ENCODE peak calls at places on chromosomes 3 and 15, in six cellular contexts. One of them, this sample, is unnamed.

GRCh38 chr3:120370463-120370862 is 21.3 kb upstream of the LRRC58 start:
- DNase-seq in spleen: no peak
- DNase-seq in IMR-90: no peak
- DNase-seq in HepG2: no peak
- DNase-seq in prostate gland: no peak
- DNase-seq in tibial nerve: no peak
- DNase-seq in this sample: no peak

GRCh38 chr3:72189344-72189743 is 404.4 kb upstream of the PROK2 start:
- DNase-seq in spleen: no peak
- DNase-seq in IMR-90: no peak
- DNase-seq in HepG2: no peak
- DNase-seq in prostate gland: no peak
- DNase-seq in tibial nerve: no peak
- DNase-seq in this sample: no peak

GRCh38 chr3:172148269-172148668 is 108.9 kb downstream of the FNDC3B start:
- DNase-seq in spleen: no peak
- DNase-seq in IMR-90: peak; percentile 49
- DNase-seq in HepG2: no peak
- DNase-seq in prostate gland: no peak
- DNase-seq in tibial nerve: no peak
- DNase-seq in this sample: no peak

GRCh38 chr3:13269711-13270378 is 150.3 kb downstream of the NUP210 start:
- DNase-seq in spleen: peak; percentile 35
- DNase-seq in IMR-90: no peak
- DNase-seq in HepG2: no peak
- DNase-seq in prostate gland: no peak
- DNase-seq in tibial nerve: no peak
- DNase-seq in this sample: peak; percentile 16

GRCh38 chr15:88274534-88275460 is 18.3 kb upstream of the NTRK3 start:
- DNase-seq in spleen: peak; percentile 79
- DNase-seq in IMR-90: peak; percentile 50
- DNase-seq in HepG2: peak; percentile 7
- DNase-seq in prostate gland: peak; percentile 37
- DNase-seq in tibial nerve: no peak
- DNase-seq in this sample: peak; percentile 75

GRCh38 chr3:66041116-66041515 is 2.4 kb upstream of the MAGI1 start:
- DNase-seq in spleen: no peak
- DNase-seq in IMR-90: peak; percentile 78
- DNase-seq in HepG2: no peak
- DNase-seq in prostate gland: no peak
- DNase-seq in tibial nerve: no peak
- DNase-seq in this sample: no peak

GRCh38 chr15:39118510-39118909 is 462.4 kb upstream of the THBS1 start:
- DNase-seq in spleen: no peak
- DNase-seq in IMR-90: peak; percentile 80
- DNase-seq in HepG2: no peak
- DNase-seq in prostate gland: no peak
- DNase-seq in tibial nerve: no peak
- DNase-seq in this sample: no peak

GRCh38 chr3:53286727-53287412 is 31.0 kb upstream of the TKT start:
- DNase-seq in spleen: no peak
- DNase-seq in IMR-90: peak; percentile 76
- DNase-seq in HepG2: no peak
- DNase-seq in prostate gland: no peak
- DNase-seq in tibial nerve: no peak
- DNase-seq in this sample: no peak

GRCh38 chr15:95898746-95899145 is 431.8 kb upstream of the NR2F2 start:
- DNase-seq in spleen: no peak
- DNase-seq in IMR-90: no peak
- DNase-seq in HepG2: no peak
- DNase-seq in prostate gland: no peak
- DNase-seq in tibial nerve: no peak
- DNase-seq in this sample: no peak

GRCh38 chr3:178083906-178084823 is 452.1 kb upstream of the KCNMB2 start:
- DNase-seq in spleen: no peak
- DNase-seq in IMR-90: no peak
- DNase-seq in HepG2: peak; percentile 10
- DNase-seq in prostate gland: no peak
- DNase-seq in tibial nerve: no peak
- DNase-seq in this sample: no peak

GRCh38 chr3:41293169-41293681 is 93.9 kb downstream of the CTNNB1 start:
- DNase-seq in spleen: no peak
- DNase-seq in IMR-90: no peak
- DNase-seq in HepG2: peak; percentile 52
- DNase-seq in prostate gland: no peak
- DNase-seq in tibial nerve: no peak
- DNase-seq in this sample: no peak

GRCh38 chr3:124559650-124560405 is 170.4 kb upstream of the UMPS start:
- DNase-seq in spleen: no peak
- DNase-seq in IMR-90: peak; percentile 83
- DNase-seq in HepG2: peak; percentile 60
- DNase-seq in prostate gland: peak; percentile 63
- DNase-seq in tibial nerve: peak; percentile 49
- DNase-seq in this sample: peak; percentile 79

GRCh38 chr3:160953681-160954080 is 151.5 kb downstream of the B3GALNT1 start:
- DNase-seq in spleen: no peak
- DNase-seq in IMR-90: no peak
- DNase-seq in HepG2: no peak
- DNase-seq in prostate gland: no peak
- DNase-seq in tibial nerve: no peak
- DNase-seq in this sample: no peak

GRCh38 chr3:160950542-160950941 is 154.6 kb downstream of the B3GALNT1 start:
- DNase-seq in spleen: no peak
- DNase-seq in IMR-90: no peak
- DNase-seq in HepG2: no peak
- DNase-seq in prostate gland: no peak
- DNase-seq in tibial nerve: no peak
- DNase-seq in this sample: no peak

GRCh38 chr3:160949460-160949859 is 155.7 kb downstream of the B3GALNT1 start:
- DNase-seq in spleen: no peak
- DNase-seq in IMR-90: no peak
- DNase-seq in HepG2: no peak
- DNase-seq in prostate gland: no peak
- DNase-seq in tibial nerve: no peak
- DNase-seq in this sample: no peak

GRCh38 chr3:160950954-160951353 is 154.2 kb downstream of the B3GALNT1 start:
- DNase-seq in spleen: no peak
- DNase-seq in IMR-90: no peak
- DNase-seq in HepG2: no peak
- DNase-seq in prostate gland: no peak
- DNase-seq in tibial nerve: no peak
- DNase-seq in this sample: no peak

GRCh38 chr3:160951677-160952487 is 153.3 kb downstream of the B3GALNT1 start:
- DNase-seq in spleen: no peak
- DNase-seq in IMR-90: no peak
- DNase-seq in HepG2: no peak
- DNase-seq in prostate gland: no peak
- DNase-seq in tibial nerve: no peak
- DNase-seq in this sample: no peak
- H3K4me3 ChIP-seq in spleen: no peak overlapping the region
- H3K4me3 ChIP-seq in IMR-90: no peak overlapping the region
- H3K4me3 ChIP-seq in HepG2: no peak overlapping the region
- H3K4me3 ChIP-seq in prostate gland: no peak overlapping the region
- H3K4me3 ChIP-seq in tibial nerve: no peak overlapping the region
- H3K4me3 ChIP-seq in this sample: no peak overlapping the region

DNA sequence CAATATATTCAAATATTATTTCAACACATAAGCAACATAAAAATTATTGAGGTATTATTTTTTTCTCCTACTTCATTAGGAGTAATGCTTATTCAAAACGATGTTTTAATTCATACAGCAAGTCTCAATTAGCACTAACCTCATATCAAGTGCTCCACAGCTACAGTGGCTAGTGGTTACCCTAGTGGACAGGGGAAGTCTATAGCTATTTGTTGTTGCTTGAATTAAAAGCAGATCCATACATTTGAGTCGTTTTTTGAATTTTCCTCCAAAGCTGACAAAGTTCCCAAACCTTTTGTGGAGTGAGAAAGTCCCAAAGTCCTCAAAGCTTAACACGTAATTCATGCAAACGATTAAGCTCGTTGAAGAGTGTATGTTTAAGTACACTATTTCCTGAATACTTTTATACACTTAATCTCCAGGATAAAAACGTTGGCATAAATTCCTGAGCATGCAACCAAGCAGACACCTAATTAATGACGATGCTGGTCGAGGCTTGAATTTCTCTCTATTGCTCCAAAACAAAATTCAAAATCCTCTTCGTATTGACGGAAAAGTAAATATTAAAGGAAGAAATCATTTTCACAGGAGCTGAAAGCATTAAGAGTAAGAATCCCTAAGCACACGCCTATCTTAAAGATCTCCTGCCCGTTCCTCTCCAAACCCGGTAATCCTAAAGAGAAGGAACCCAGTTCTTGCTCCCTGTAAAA is 984 bp downstream of the VPS13C start:
- DNase-seq in spleen: no peak
- DNase-seq in IMR-90: no peak
- DNase-seq in HepG2: no peak
- DNase-seq in prostate gland: no peak
- DNase-seq in tibial nerve: no peak
- DNase-seq in this sample: no peak
- TF ChIP-seq CTCF in spleen: no peak
- TF ChIP-seq CTCF in IMR-90: no peak
- TF ChIP-seq CTCF in HepG2: no peak
- TF ChIP-seq CTCF in prostate gland: no peak
- TF ChIP-seq CTCF in tibial nerve: no peak
- TF ChIP-seq CTCF in this sample: no peak

GRCh38 chr15:41957021-41957897 is 15.1 kb downstream of the EHD4 start:
- DNase-seq in spleen: no peak
- DNase-seq in IMR-90: peak; percentile 38
- DNase-seq in HepG2: no peak
- DNase-seq in prostate gland: no peak
- DNase-seq in tibial nerve: no peak
- DNase-seq in this sample: no peak
- TF ChIP-seq POLR2A in spleen: no peak
- TF ChIP-seq POLR2A in IMR-90: no peak
- TF ChIP-seq POLR2A in HepG2: no peak
- TF ChIP-seq POLR2A in prostate gland: no peak
- TF ChIP-seq POLR2A in tibial nerve: no peak
- TF ChIP-seq POLR2A in this sample: no peak

GRCh38 chr15:52303093-52303772 is 7.6 kb upstream of the MYO5C start:
- DNase-seq in spleen: no peak
- DNase-seq in IMR-90: no peak
- DNase-seq in HepG2: no peak
- DNase-seq in prostate gland: no peak
- DNase-seq in tibial nerve: no peak
- DNase-seq in this sample: no peak

GRCh38 chr15:52306270-52306669 is 10.7 kb upstream of the MYO5C start:
- DNase-seq in spleen: no peak
- DNase-seq in IMR-90: peak; percentile 87
- DNase-seq in HepG2: no peak
- DNase-seq in prostate gland: no peak
- DNase-seq in tibial nerve: no peak
- DNase-seq in this sample: no peak

GRCh38 chr15:52307847-52308246 is 12.2 kb upstream of the MYO5C start:
- DNase-seq in spleen: no peak
- DNase-seq in IMR-90: no peak
- DNase-seq in HepG2: no peak
- DNase-seq in prostate gland: no peak
- DNase-seq in tibial nerve: no peak
- DNase-seq in this sample: no peak

GRCh38 chr15:52309154-52309548 is 13.5 kb upstream of the MYO5C start:
- DNase-seq in spleen: no peak
- DNase-seq in IMR-90: no peak
- DNase-seq in HepG2: no peak
- DNase-seq in prostate gland: no peak
- DNase-seq in tibial nerve: no peak
- DNase-seq in this sample: no peak

DNA sequence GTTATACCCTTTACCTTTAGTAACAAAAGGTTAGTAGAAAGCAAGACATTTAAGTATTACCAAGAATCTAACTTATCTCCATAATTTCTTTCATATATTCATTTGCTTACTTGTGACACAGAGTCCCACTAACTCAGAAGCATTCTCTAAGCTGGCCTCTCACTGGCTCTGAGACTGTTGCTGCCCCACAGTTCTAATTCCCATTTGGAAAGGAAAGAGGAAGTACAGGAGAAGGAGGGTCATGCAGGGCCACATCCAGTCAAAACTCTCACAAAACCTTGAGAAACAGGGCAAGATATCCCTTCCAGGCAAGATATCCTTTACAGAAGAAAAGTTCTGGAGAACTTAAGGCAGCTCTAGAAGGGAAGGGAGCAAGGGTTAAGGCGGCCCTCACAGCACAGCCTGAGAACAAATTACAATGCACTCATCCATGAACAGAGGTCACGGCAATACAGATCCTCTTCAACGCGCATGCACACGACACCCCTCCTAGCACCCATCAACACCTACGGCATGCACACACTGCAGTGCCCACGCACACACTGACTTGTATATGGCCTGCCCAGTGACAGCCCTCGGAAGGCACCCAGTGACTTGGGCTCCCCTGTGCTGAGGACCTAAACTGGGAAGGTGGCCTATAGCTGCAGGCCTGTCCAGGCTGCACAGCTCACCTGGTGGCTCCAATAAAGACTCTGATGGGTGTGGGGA is 13.0 kb upstream of the MYO5C start:
- DNase-seq in spleen: no peak
- DNase-seq in IMR-90: no peak
- DNase-seq in HepG2: no peak
- DNase-seq in prostate gland: no peak
- DNase-seq in tibial nerve: no peak
- DNase-seq in this sample: no peak
- H3K4me3 ChIP-seq in spleen: no peak overlapping the region
- H3K4me3 ChIP-seq in IMR-90: no peak overlapping the region
- H3K4me3 ChIP-seq in HepG2: no peak overlapping the region
- H3K4me3 ChIP-seq in prostate gland: no peak overlapping the region
- H3K4me3 ChIP-seq in tibial nerve: no peak overlapping the region
- H3K4me3 ChIP-seq in this sample: no peak overlapping the region

DNA sequence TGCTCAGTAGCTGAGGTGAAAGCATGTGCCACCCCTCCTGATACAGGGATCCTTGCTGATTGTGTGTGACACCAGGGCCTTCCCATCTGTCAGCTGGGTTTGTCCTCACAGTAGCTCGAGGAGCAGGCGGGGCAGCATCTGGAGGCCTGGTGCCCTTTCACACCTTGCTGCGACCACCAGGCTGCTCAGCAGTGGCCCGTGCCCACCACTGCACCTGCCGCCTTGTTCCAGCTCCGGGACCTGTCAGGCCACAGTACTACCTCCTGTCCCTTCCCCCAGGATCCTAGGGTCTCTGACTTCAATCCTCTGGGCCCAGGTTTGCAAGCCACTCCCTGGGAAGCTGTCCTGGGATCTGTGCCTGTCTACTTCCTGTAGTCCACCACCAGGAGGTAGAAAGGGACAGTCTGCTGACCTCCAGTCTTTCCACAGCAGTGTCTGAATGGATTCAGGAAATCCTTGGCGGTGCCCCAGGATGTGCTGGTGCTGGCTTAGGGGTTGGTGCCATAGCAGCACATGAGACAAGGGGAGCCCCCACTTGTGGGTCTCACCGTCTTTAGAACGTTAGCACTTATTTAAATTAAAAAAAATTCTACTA is 27.5 kb downstream of the APBA2 start:
- DNase-seq in spleen: peak; percentile 74
- DNase-seq in IMR-90: peak; percentile 21
- DNase-seq in HepG2: no peak
- DNase-seq in prostate gland: no peak
- DNase-seq in tibial nerve: no peak
- DNase-seq in this sample: no peak
- TF ChIP-seq CTCF in spleen: no peak
- TF ChIP-seq CTCF in IMR-90: peak; percentile 14
- TF ChIP-seq CTCF in HepG2: peak; percentile 16
- TF ChIP-seq CTCF in prostate gland: no peak
- TF ChIP-seq CTCF in tibial nerve: no peak
- TF ChIP-seq CTCF in this sample: no peak

GRCh38 chr3:27715454-27715806 is 6.7 kb downstream of the EOMES start:
- DNase-seq in spleen: no peak
- DNase-seq in IMR-90: no peak
- DNase-seq in HepG2: no peak
- DNase-seq in prostate gland: no peak
- DNase-seq in tibial nerve: no peak
- DNase-seq in this sample: no peak
- TF ChIP-seq POLR2A in spleen: no peak
- TF ChIP-seq POLR2A in IMR-90: no peak
- TF ChIP-seq POLR2A in HepG2: no peak
- TF ChIP-seq POLR2A in prostate gland: no peak
- TF ChIP-seq POLR2A in tibial nerve: no peak
- TF ChIP-seq POLR2A in this sample: no peak

This sample was measured in right lobe of liver.